ENCODE peak calls at places on chromosomes 11 and 22, in six cellular contexts. C is AG04449, J is SK-N-SH, R is cardiac fibroblast, V is colonic mucosa, H is uterus. U is an unnamed sample.

GRCh38 chr11:101390539-101390938 is 193.3 kb downstream of the TRPC6 start:
- DNase-seq in C (no peak), J (no peak), R (peak; percentile 12), V (no peak), H (no peak), U (no peak)

GRCh38 chr11:132278801-132279574 is 908.6 kb downstream of the NTM start:
- DNase-seq in C (no peak), J (no peak), R (peak; percentile 20), V (no peak), H (no peak), U (no peak)

GRCh38 chr22:37165066-37165465 is 15.3 kb upstream of the IL2RB start:
- DNase-seq in C (no peak), J (no peak), R (no peak), V (no peak), H (no peak), U (no peak)

GRCh38 chr11:115085461-115086220 is 407.3 kb downstream of the NXPE2 start:
- DNase-seq in C (no peak), J (peak; percentile 75), R (no peak), V (no peak), H (no peak), U (no peak)

GRCh38 chr11:108278954-108279353 is 56.1 kb downstream of the ATM start:
- DNase-seq in C (no peak), J (no peak), R (no peak), V (no peak), H (no peak), U (no peak)

GRCh38 chr22:47372111-47372581 is 609.7 kb downstream of the TBC1D22A start:
- DNase-seq in C (no peak), J (no peak), R (no peak), V (no peak), H (peak; percentile 7), U (no peak)

GRCh38 chr11:76680517-76681425 is 10.2 kb upstream of the LRRC32 start:
- DNase-seq in C (no peak), J (peak; percentile 91), R (peak; percentile 82), V (peak; percentile 83), H (peak; percentile 74), U (peak; percentile 23)

GRCh38 chr11:79150966-79151365 is 289.9 kb downstream of the TENM4 start:
- DNase-seq in C (no peak), J (no peak), R (no peak), V (no peak), H (no peak), U (no peak)

GRCh38 chr11:27386176-27386575 is 23.2 kb upstream of the CCDC34 start:
- DNase-seq in C (no peak), J (no peak), R (no peak), V (no peak), H (no peak), U (no peak)

GRCh38 chr11:35525501-35526175 is at the start of gene PAMR1:
- DNase-seq in C (no peak), J (no peak), R (peak; percentile 88), V (peak; percentile 32), H (peak; percentile 77), U (peak; percentile 65)

GRCh38 chr11:95042239-95042638 is 7.0 kb upstream of the KDM4F start:
- DNase-seq in C (no peak), J (no peak), R (no peak), V (no peak), H (no peak), U (no peak)

GRCh38 chr11:95042906-95043305 is 6.3 kb upstream of the KDM4F start:
- DNase-seq in C (no peak), J (no peak), R (no peak), V (no peak), H (no peak), U (no peak)

GRCh38 chr11:95044010-95044409 is 5.2 kb upstream of the KDM4F start:
- DNase-seq in C (no peak), J (no peak), R (no peak), V (no peak), H (no peak), U (no peak)

GRCh38 chr11:95050595-95051202 is 1.5 kb downstream of the KDM4F start:
- DNase-seq in C (no peak), J (no peak), R (no peak), V (no peak), H (no peak), U (no peak)

GRCh38 chr11:95045791-95046190 is 3.4 kb upstream of the KDM4F start:
- DNase-seq in C (no peak), J (no peak), R (no peak), V (no peak), H (no peak), U (no peak)
- TF ChIP-seq CTCF in C (no peak), J (no peak), R (no peak), V (no peak), H (no peak), U (no peak)

DNA sequence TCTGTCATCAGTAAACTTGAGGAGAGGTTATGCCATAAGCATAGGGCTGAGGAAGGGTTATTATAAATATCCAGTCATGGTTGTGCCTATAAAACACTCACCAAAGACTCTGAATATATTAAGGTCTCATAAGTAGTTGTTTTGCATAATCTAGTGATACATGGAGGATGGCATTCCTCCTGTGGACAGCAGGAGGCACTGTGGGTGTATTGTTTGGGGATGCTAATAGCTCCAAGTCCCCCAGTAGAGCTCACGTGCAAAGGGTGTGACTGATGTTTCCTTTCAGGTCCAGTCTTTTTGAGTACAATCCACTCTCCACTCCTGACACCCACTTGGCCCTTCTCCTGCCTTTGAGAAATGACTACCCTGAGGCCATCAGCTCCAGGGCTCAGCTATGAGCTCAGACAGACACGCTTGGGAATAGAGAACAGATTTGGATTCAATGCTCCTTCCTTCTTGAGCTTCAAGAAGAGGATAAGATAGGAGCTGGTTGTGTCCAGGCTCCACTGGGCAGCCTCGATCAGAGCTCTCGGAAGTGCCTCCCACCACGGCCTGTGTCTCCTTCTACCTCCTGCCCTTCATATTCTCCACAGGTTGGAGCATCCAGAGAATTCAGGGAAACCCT is 85.2 kb upstream of the IGLL5 start:
- DNase-seq in C (no peak), J (no peak), R (no peak), V (no peak), H (no peak), U (no peak)
- TF ChIP-seq CTCF in C (no peak), J (peak; percentile 42), R (peak; percentile 33), V (no peak), H (no peak), U (no peak)

GRCh38 chr11:57154718-57155117 is 27.0 kb upstream of the LRRC55 start:
- DNase-seq in C (no peak), J (no peak), R (no peak), V (no peak), H (no peak), U (no peak)
- TF ChIP-seq CTCF in C (no peak), J (no peak), R (no peak), V (no peak), H (no peak), U (no peak)

DNA sequence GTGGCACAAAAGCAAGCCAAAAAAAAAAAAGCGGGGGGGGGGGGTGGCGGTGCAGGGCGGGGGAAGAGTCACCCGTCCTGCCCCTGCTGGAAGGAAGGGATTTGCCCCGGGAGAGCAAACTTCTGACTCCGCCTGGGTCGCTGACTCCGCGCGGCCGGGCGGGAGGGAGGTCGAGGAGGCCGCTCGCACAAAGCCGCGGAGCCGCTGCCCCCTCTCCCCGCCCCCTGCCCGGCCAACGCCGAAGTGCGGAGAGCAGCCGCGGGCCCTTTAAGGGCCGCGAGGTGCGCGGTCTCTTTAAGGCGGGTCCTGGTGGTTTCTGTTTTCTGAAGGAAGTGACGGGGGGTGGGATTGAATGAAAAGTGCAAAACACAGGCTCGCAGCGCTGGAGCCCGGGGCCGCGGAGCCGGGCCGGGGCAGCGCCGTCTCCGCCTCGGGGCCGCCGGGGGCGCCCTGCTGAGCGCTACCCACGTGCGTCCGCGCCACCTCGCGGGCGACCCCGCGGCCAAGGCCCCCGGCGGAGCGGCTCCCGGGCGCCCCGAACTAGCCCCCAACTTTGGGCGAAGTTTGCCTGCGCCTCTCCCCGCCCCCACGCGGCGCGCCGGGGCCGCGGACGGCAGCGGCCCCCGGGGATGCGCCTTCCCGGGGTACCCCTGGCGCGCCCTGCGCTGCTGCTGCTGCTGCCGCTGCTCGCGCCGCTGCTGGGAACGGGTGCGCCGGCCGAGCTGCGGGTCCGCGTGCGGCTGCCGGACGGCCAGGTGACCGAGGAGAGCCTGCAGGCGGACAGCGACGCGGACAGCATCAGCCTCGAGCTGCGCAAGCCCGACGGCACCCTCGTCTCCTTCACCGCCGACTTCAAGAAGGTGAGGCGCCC is at the start of gene OAF:
- DNase-seq in C (no peak), J (peak; percentile 90), R (peak; percentile 91), V (peak; percentile 84), H (peak; percentile 82), U (peak; percentile 61)
- TF ChIP-seq CTCF in C (peak; percentile 21), J (peak; percentile 28), R (no peak), V (no peak), H (no peak), U (no peak)

DNA sequence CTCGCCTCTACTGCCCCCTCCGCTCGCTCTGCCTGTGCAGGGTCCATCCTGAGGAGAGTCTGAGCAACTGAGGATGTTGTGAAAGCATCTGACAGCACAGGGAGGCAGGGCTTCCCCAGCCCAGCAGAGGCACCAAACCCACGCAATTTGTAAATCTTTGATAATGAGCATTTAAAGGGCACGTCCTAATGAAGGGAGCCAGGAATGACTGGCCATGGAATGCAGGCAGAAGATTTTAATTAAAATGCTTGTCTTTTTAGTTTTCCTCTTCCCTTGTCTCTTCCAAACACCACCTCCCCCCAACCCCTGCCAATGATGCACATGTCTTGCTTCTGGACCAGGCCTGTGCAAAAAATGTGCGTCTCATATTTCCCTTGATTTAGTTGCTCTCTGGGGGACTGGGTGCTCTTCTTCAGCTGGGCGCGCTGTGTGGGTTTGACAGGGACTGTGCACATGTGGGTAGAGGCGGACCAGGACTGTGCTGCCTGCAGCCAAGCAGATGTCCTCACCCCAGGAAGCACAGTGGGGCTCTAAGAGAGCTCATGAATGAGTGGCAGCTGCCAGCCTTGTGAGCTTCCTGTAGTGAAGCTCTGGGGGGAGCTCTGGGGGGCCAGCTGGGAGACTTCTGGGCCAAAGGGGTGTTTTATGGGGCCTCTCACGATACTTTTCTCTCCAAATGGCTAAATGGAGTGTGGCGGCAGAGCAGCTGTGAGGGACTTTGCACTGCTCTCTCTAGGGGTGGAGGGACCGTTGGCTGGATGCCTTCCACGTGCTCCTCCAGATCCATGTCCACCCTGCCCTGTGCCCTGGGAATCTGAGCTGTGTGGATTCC is 273.5 kb downstream of the ST3GAL4 start:
- DNase-seq in C (peak; percentile 82), J (no peak), R (peak; percentile 38), V (no peak), H (no peak), U (peak; percentile 88)
- TF ChIP-seq CTCF in C (peak; percentile 44), J (peak; percentile 23), R (no peak), V (no peak), H (no peak), U (peak; percentile 58)

DNA sequence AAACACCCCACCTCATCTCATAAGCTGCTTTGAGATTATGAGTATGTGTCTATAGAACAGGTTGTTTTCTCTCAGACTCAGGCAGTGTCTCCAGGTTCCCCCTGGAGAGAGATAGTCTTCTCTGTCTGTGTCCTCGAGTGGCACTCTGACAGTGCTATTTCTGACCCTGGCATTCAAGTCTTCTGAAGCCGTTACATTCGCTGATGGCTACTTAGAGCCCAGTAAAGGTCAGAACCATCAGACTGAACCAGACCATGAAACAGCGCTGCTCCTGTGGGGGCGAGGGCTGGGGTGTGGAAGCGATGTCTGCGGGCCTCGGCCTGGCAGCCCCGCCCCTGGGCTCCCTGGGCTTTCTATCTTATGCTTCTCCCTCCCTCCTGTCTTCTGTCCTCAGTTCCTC is 23.5 kb downstream of the SHISA8 start:
- DNase-seq in C (no peak), J (no peak), R (no peak), V (no peak), H (no peak), U (no peak)
- TF ChIP-seq CTCF in C (no peak), J (no peak), R (no peak), V (no peak), H (no peak), U (no peak)

U was measured in AG09319.